ENCODE peak calls at places on chromosomes 1 and 21, in four cellular contexts. L is T-cell, H is SHP77, V is AG09309. Z is an unnamed sample.

GRCh38 chr1:174800221-174800791 is 199.4 kb upstream of the CACYBP start:
- DNase-seq in V (no peak), H (no peak), L (no peak), Z (no peak)

GRCh38 chr1:32184639-32185038 is 5.2 kb downstream of the TXLNA start:
- DNase-seq in L (no peak), H (no peak), V (no peak), Z (no peak)

GRCh38 chr1:38197566-38197965 is 151.0 kb upstream of the POU3F1 start:
- DNase-seq in H (no peak), L (no peak), V (no peak), Z (no peak)

GRCh38 chr1:173193639-173194038 is 13.5 kb downstream of the TNFSF4 start:
- DNase-seq in L (no peak), V (peak; percentile 89), H (no peak), Z (no peak)

GRCh38 chr21:42654179-42654912 is 925 bp downstream of the PDE9A start:
- DNase-seq in H (no peak), V (no peak), L (no peak), Z (peak; percentile 67)

GRCh38 chr1:50181027-50181663 is 72.4 kb downstream of the ELAVL4 start:
- DNase-seq in L (no peak), H (no peak), V (no peak), Z (no peak)

GRCh38 chr1:155197901-155198546 is 9.7 kb downstream of the THBS3 start:
- DNase-seq in V (no peak), H (no peak), L (no peak), Z (no peak)

GRCh38 chr1:26015358-26015757 is 6.2 kb upstream of the EXTL1 start:
- DNase-seq in L (no peak), H (no peak), V (peak; percentile 59), Z (no peak)

GRCh38 chr1:235050911-235051360 is 77.7 kb downstream of the TOMM20 start:
- DNase-seq in H (peak; percentile 29), V (peak; percentile 72), L (no peak), Z (no peak)

GRCh38 chr1:202189012-202189790 is 4.4 kb upstream of the LGR6 start:
- DNase-seq in V (no peak), L (peak; percentile 56), H (peak; percentile 55), Z (peak; percentile 73)

GRCh38 chr1:21887216-21887736 is 49.8 kb downstream of the HSPG2 start:
- DNase-seq in L (no peak), H (no peak), V (no peak), Z (no peak)

GRCh38 chr1:111656093-111657017 is 36.8 kb downstream of the RAP1A start:
- DNase-seq in L (no peak), H (no peak), V (peak; percentile 31), Z (peak; percentile 1)

GRCh38 chr1:32900956-32901822 is at the start of gene TMEM54:
- DNase-seq in L (no peak), H (no peak), V (no peak), Z (no peak)

GRCh38 chr1:38297852-38298251 is 251.3 kb upstream of the POU3F1 start:
- DNase-seq in V (no peak), H (no peak), L (no peak), Z (no peak)

GRCh38 chr1:9128161-9128519 is 762 bp downstream of the GPR157 start:
- DNase-seq in V (no peak), L (no peak), H (no peak), Z (no peak)

GRCh38 chr1:9181990-9182783 is 52.4 kb upstream of the H6PD start:
- DNase-seq in H (no peak), V (no peak), L (no peak), Z (no peak)

GRCh38 chr1:99347041-99347684 is 82.9 kb downstream of the PLPPR4 start:
- DNase-seq in H (no peak), V (no peak), L (no peak), Z (no peak)

GRCh38 chr1:235430991-235431390 is 63.8 kb downstream of the TBCE start:
- DNase-seq in L (no peak), H (no peak), V (peak; percentile 18), Z (no peak)

GRCh38 chr21:17491716-17492414 is 21.0 kb upstream of the CXADR start:
- DNase-seq in H (no peak), V (peak; percentile 90), L (no peak), Z (no peak)

GRCh38 chr1:155052412-155053400 is 1.6 kb downstream of the ADAM15 start:
- DNase-seq in L (no peak), H (no peak), V (no peak), Z (no peak)

GRCh38 chr1:236287757-236288619 is 6.2 kb upstream of the ERO1B start:
- DNase-seq in H (no peak), L (no peak), V (no peak), Z (no peak)

Z was measured in NCI-H1092.